ENCODE peak calls at places on chromosomes 6 and 20, in ten cellular contexts. One of them, this sample, is unnamed.

GRCh38 chr6:16850332-16851022 is 89.2 kb upstream of the ATXN1 start:
- DNase-seq in esophagus squamous epithelium: no peak
- DNase-seq in body of pancreas: no peak
- DNase-seq in Peyer's patch: no peak
- DNase-seq in uterus: no peak
- DNase-seq in lower leg skin: no peak
- DNase-seq in IMR-90: no peak
- DNase-seq in ovary: no peak
- DNase-seq in transverse colon: no peak
- DNase-seq in heart left ventricle: no peak
- DNase-seq in this sample: no peak

GRCh38 chr6:43716099-43716498 is 28.5 kb upstream of the MRPS18A start:
- DNase-seq in uterus: peak
- DNase-seq in body of pancreas: no peak
- DNase-seq in lower leg skin: no peak
- DNase-seq in Peyer's patch: no peak
- DNase-seq in transverse colon: no peak
- DNase-seq in IMR-90: no peak
- DNase-seq in ovary: peak
- DNase-seq in heart left ventricle: peak
- DNase-seq in esophagus squamous epithelium: no peak
- DNase-seq in this sample: no peak

GRCh38 chr6:70686548-70687133 is 19.0 kb downstream of the SMAP1 start:
- DNase-seq in uterus: no peak
- DNase-seq in Peyer's patch: no peak
- DNase-seq in lower leg skin: no peak
- DNase-seq in heart left ventricle: no peak
- DNase-seq in ovary: no peak
- DNase-seq in transverse colon: no peak
- DNase-seq in esophagus squamous epithelium: no peak
- DNase-seq in IMR-90: peak
- DNase-seq in body of pancreas: no peak
- DNase-seq in this sample: no peak

GRCh38 chr20:35301426-35301825 is 9.2 kb upstream of the FAM83C start:
- DNase-seq in body of pancreas: no peak
- DNase-seq in heart left ventricle: no peak
- DNase-seq in esophagus squamous epithelium: no peak
- DNase-seq in IMR-90: peak
- DNase-seq in Peyer's patch: no peak
- DNase-seq in uterus: no peak
- DNase-seq in lower leg skin: no peak
- DNase-seq in ovary: no peak
- DNase-seq in transverse colon: no peak
- DNase-seq in this sample: no peak

GRCh38 chr6:27096834-27097511 is 150.5 kb upstream of the PRSS16 start:
- DNase-seq in Peyer's patch: peak
- DNase-seq in uterus: no peak
- DNase-seq in ovary: peak
- DNase-seq in heart left ventricle: peak
- DNase-seq in lower leg skin: no peak
- DNase-seq in esophagus squamous epithelium: no peak
- DNase-seq in transverse colon: peak
- DNase-seq in IMR-90: peak
- DNase-seq in body of pancreas: peak
- DNase-seq in this sample: no peak

GRCh38 chr6:36028088-36028886 is 679 bp downstream of the MAPK14 start:
- DNase-seq in IMR-90: peak
- DNase-seq in esophagus squamous epithelium: no peak
- DNase-seq in ovary: peak
- DNase-seq in uterus: peak
- DNase-seq in lower leg skin: peak
- DNase-seq in body of pancreas: peak
- DNase-seq in transverse colon: peak
- DNase-seq in heart left ventricle: peak
- DNase-seq in Peyer's patch: peak
- DNase-seq in this sample: no peak

GRCh38 chr20:8271727-8272126 is 139.7 kb downstream of the PLCB1 start:
- DNase-seq in lower leg skin: no peak
- DNase-seq in IMR-90: peak
- DNase-seq in transverse colon: no peak
- DNase-seq in heart left ventricle: no peak
- DNase-seq in uterus: no peak
- DNase-seq in ovary: no peak
- DNase-seq in Peyer's patch: no peak
- DNase-seq in esophagus squamous epithelium: no peak
- DNase-seq in body of pancreas: no peak
- DNase-seq in this sample: no peak

GRCh38 chr6:33983109-33983475 is 162.8 kb downstream of the GRM4 start:
- DNase-seq in esophagus squamous epithelium: no peak
- DNase-seq in heart left ventricle: peak
- DNase-seq in lower leg skin: peak
- DNase-seq in IMR-90: peak
- DNase-seq in ovary: no peak
- DNase-seq in transverse colon: peak
- DNase-seq in body of pancreas: peak
- DNase-seq in Peyer's patch: peak
- DNase-seq in uterus: peak
- DNase-seq in this sample: no peak

GRCh38 chr6:72748759-72749158 is 126.9 kb downstream of the KCNQ5 start:
- DNase-seq in Peyer's patch: no peak
- DNase-seq in transverse colon: no peak
- DNase-seq in IMR-90: peak
- DNase-seq in uterus: no peak
- DNase-seq in esophagus squamous epithelium: no peak
- DNase-seq in heart left ventricle: no peak
- DNase-seq in lower leg skin: no peak
- DNase-seq in body of pancreas: no peak
- DNase-seq in ovary: no peak
- DNase-seq in this sample: no peak

GRCh38 chr6:161526794-161527193 is 252.9 kb upstream of the AGPAT4 start:
- DNase-seq in Peyer's patch: no peak
- DNase-seq in IMR-90: no peak
- DNase-seq in ovary: no peak
- DNase-seq in transverse colon: no peak
- DNase-seq in heart left ventricle: no peak
- DNase-seq in lower leg skin: no peak
- DNase-seq in uterus: no peak
- DNase-seq in esophagus squamous epithelium: no peak
- DNase-seq in body of pancreas: no peak
- DNase-seq in this sample: no peak

DNA sequence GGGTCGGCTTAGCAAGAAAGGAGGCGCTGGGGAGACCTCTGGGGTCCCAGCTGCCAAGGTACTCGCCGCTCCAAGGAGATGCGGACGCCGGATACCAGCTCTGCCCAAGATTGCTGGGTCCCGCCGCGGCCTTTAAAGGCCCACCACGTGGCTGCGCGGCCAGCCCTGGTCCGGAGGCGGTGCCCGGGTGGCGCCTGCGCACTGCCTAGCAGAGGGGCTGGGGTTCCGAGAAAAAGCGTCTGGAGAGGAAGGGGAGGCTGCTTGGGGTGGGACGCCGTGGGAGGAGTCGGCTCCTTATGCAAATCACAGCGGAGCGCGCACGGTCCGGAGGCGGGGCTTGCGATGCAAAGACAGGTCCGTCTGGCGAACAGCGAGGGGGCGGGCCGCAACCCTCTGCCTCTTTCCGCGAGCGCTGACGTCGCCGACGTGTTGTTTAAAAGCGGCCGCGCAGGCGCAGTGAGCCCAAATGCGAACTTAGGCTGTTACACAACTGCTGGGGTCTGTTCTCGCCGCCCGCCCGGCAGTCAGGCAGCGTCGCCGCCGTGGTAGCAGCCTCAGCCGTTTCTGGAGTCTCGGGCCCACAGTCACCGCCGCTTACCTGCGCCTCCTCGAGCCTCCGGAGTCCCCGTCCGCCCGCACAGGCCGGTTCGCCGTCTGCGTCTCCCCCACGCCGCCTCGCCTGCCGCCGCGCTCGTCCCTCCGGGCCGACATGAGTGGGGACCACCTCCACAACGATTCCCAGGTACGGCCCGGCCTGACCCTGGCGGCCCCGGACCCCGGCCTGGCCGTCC is at the start of gene TOP1:
- DNase-seq in IMR-90: peak
- DNase-seq in lower leg skin: peak
- DNase-seq in esophagus squamous epithelium: peak
- DNase-seq in Peyer's patch: peak
- DNase-seq in ovary: peak
- DNase-seq in body of pancreas: peak
- DNase-seq in heart left ventricle: peak
- DNase-seq in transverse colon: peak
- DNase-seq in uterus: peak
- DNase-seq in this sample: peak
- TF ChIP-seq CTCF in IMR-90: no peak
- TF ChIP-seq CTCF in lower leg skin: no peak
- TF ChIP-seq CTCF in esophagus squamous epithelium: no peak
- TF ChIP-seq CTCF in Peyer's patch: no peak
- TF ChIP-seq CTCF in ovary: no peak
- TF ChIP-seq CTCF in body of pancreas: peak
- TF ChIP-seq CTCF in heart left ventricle: no peak
- TF ChIP-seq CTCF in transverse colon: no peak
- TF ChIP-seq CTCF in uterus: peak
- TF ChIP-seq CTCF in this sample: peak

GRCh38 chr20:34300809-34301586 is 2.2 kb downstream of the AHCY start:
- DNase-seq in Peyer's patch: no peak
- DNase-seq in esophagus squamous epithelium: no peak
- DNase-seq in uterus: no peak
- DNase-seq in lower leg skin: no peak
- DNase-seq in ovary: no peak
- DNase-seq in IMR-90: no peak
- DNase-seq in transverse colon: no peak
- DNase-seq in body of pancreas: peak
- DNase-seq in heart left ventricle: no peak
- DNase-seq in this sample: no peak
- H3K4me3 ChIP-seq in Peyer's patch: no peak
- H3K4me3 ChIP-seq in esophagus squamous epithelium: no peak
- H3K4me3 ChIP-seq in uterus: no peak
- H3K4me3 ChIP-seq in lower leg skin: no peak
- H3K4me3 ChIP-seq in ovary: no peak
- H3K4me3 ChIP-seq in IMR-90: no peak
- H3K4me3 ChIP-seq in transverse colon: no peak
- H3K4me3 ChIP-seq in body of pancreas: no peak
- H3K4me3 ChIP-seq in heart left ventricle: no peak
- H3K4me3 ChIP-seq in this sample: no peak

DNA sequence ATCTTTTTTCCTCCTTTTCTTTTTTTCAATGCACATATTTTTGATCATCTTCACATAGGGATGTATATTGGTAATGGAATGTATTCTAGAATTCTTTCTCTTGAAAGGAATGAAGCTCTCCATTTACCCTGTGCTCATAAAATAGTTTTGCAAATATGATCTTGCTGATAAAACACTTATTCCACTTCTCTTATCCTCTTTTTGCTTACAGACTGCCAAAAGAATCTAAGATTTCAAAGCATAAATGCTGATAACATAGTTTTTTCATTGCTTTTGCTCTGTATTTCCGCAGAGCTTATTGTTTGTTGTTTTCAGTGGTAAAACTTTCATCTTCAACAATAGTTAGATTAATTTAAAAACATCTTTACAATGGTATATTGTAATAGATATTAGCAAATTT is 350.5 kb downstream of the PAX1 start:
- DNase-seq in transverse colon: no peak
- DNase-seq in IMR-90: no peak
- DNase-seq in lower leg skin: no peak
- DNase-seq in ovary: no peak
- DNase-seq in body of pancreas: no peak
- DNase-seq in heart left ventricle: no peak
- DNase-seq in Peyer's patch: no peak
- DNase-seq in uterus: no peak
- DNase-seq in esophagus squamous epithelium: no peak
- DNase-seq in this sample: no peak
- TF ChIP-seq POLR2A in transverse colon: no peak
- TF ChIP-seq POLR2A in IMR-90: no peak
- TF ChIP-seq POLR2A in lower leg skin: no peak
- TF ChIP-seq POLR2A in ovary: no peak
- TF ChIP-seq POLR2A in body of pancreas: no peak
- TF ChIP-seq POLR2A in heart left ventricle: no peak
- TF ChIP-seq POLR2A in Peyer's patch: no peak
- TF ChIP-seq POLR2A in uterus: no peak
- TF ChIP-seq POLR2A in esophagus squamous epithelium: no peak
- TF ChIP-seq POLR2A in this sample: no peak

GRCh38 chr6:84424956-84425355 is 197.5 kb upstream of the CEP162 start:
- DNase-seq in IMR-90: no peak
- DNase-seq in heart left ventricle: no peak
- DNase-seq in body of pancreas: no peak
- DNase-seq in lower leg skin: no peak
- DNase-seq in esophagus squamous epithelium: no peak
- DNase-seq in ovary: no peak
- DNase-seq in transverse colon: no peak
- DNase-seq in Peyer's patch: no peak
- DNase-seq in uterus: no peak
- DNase-seq in this sample: no peak

GRCh38 chr6:84421031-84421430 is 193.6 kb upstream of the CEP162 start:
- DNase-seq in IMR-90: no peak
- DNase-seq in ovary: no peak
- DNase-seq in Peyer's patch: no peak
- DNase-seq in heart left ventricle: no peak
- DNase-seq in esophagus squamous epithelium: no peak
- DNase-seq in body of pancreas: no peak
- DNase-seq in transverse colon: no peak
- DNase-seq in lower leg skin: no peak
- DNase-seq in uterus: no peak
- DNase-seq in this sample: no peak

GRCh38 chr6:84417261-84417660 is 189.8 kb upstream of the CEP162 start:
- DNase-seq in uterus: no peak
- DNase-seq in IMR-90: peak
- DNase-seq in esophagus squamous epithelium: no peak
- DNase-seq in heart left ventricle: no peak
- DNase-seq in ovary: no peak
- DNase-seq in lower leg skin: no peak
- DNase-seq in transverse colon: no peak
- DNase-seq in body of pancreas: no peak
- DNase-seq in Peyer's patch: no peak
- DNase-seq in this sample: no peak

GRCh38 chr6:84426002-84426705 is 198.7 kb upstream of the CEP162 start:
- DNase-seq in IMR-90: no peak
- DNase-seq in transverse colon: no peak
- DNase-seq in esophagus squamous epithelium: no peak
- DNase-seq in uterus: no peak
- DNase-seq in lower leg skin: no peak
- DNase-seq in heart left ventricle: no peak
- DNase-seq in ovary: no peak
- DNase-seq in body of pancreas: no peak
- DNase-seq in Peyer's patch: no peak
- DNase-seq in this sample: no peak

DNA sequence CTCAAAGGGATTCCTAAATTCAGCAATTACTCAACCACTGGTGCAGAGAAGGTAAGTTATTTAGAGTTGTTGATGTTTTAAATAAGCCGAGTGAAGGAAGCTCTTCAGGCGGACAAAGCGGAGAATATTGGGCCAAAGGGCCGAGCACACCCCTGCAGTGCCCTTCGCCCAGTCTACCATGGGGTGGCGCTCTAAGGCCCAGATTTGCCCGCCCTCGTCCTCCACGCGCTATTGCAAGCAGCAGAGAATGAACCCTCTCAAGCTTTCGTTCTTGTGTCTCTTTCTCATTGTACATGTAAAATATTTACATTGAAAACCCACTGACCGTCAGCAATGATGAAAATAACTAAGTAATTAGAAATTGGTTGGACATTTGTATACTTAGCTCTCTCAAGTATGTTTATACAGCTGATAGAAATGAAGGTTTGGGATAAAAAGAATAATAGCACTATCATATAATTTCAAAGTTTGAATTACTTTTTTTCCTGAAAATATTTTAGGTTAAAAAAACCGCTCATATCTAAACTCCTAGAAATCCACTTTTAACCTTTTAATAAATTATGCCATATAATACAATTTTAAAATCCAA is 195.0 kb upstream of the CEP162 start:
- DNase-seq in IMR-90: peak
- DNase-seq in Peyer's patch: no peak
- DNase-seq in heart left ventricle: peak
- DNase-seq in esophagus squamous epithelium: no peak
- DNase-seq in lower leg skin: no peak
- DNase-seq in ovary: no peak
- DNase-seq in body of pancreas: peak
- DNase-seq in transverse colon: peak
- DNase-seq in uterus: no peak
- DNase-seq in this sample: no peak
- TF ChIP-seq CTCF in IMR-90: peak
- TF ChIP-seq CTCF in Peyer's patch: peak
- TF ChIP-seq CTCF in heart left ventricle: peak
- TF ChIP-seq CTCF in esophagus squamous epithelium: peak
- TF ChIP-seq CTCF in lower leg skin: no peak
- TF ChIP-seq CTCF in ovary: no peak
- TF ChIP-seq CTCF in body of pancreas: peak
- TF ChIP-seq CTCF in transverse colon: peak
- TF ChIP-seq CTCF in uterus: peak
- TF ChIP-seq CTCF in this sample: peak

This sample was measured in esophagus muscularis mucosa.